ENCODE peak calls at places on chromosomes 13 and 19, in ten cellular contexts. One of them, this sample, is unnamed.

GRCh38 chr13:34151885-34152284 is 333.9 kb downstream of the RFC3 start:
- DNase-seq in activated B cell treated with CpG ODN at 0.5 μM for 24 hours: no peak
- DNase-seq in HFF-Myc: no peak
- DNase-seq in BJ: no peak
- DNase-seq in fibroblast of lung: no peak
- DNase-seq in left ventricle myocardium inferior: no peak
- DNase-seq in astrocyte: no peak
- DNase-seq in neural progenitor cell: peak
- DNase-seq in cardiac muscle cell: no peak
- DNase-seq in stomach: no peak
- DNase-seq in this sample: no peak

GRCh38 chr19:12967907-12968306 is 1.5 kb upstream of the DAND5 start:
- DNase-seq in activated B cell treated with CpG ODN at 0.5 μM for 24 hours: no peak
- DNase-seq in HFF-Myc: no peak
- DNase-seq in BJ: no peak
- DNase-seq in fibroblast of lung: no peak
- DNase-seq in left ventricle myocardium inferior: no peak
- DNase-seq in astrocyte: no peak
- DNase-seq in neural progenitor cell: no peak
- DNase-seq in cardiac muscle cell: no peak
- DNase-seq in stomach: no peak
- DNase-seq in this sample: no peak

GRCh38 chr19:42048992-42049391 is 21.0 kb downstream of the GRIK5 start:
- DNase-seq in activated B cell treated with CpG ODN at 0.5 μM for 24 hours: no peak
- DNase-seq in HFF-Myc: no peak
- DNase-seq in BJ: no peak
- DNase-seq in fibroblast of lung: no peak
- DNase-seq in left ventricle myocardium inferior: no peak
- DNase-seq in astrocyte: no peak
- DNase-seq in neural progenitor cell: no peak
- DNase-seq in cardiac muscle cell: no peak
- DNase-seq in stomach: no peak
- DNase-seq in this sample: no peak

GRCh38 chr19:6501740-6502648 is at the start of gene TUBB4A:
- DNase-seq in activated B cell treated with CpG ODN at 0.5 μM for 24 hours: peak
- DNase-seq in HFF-Myc: no peak
- DNase-seq in BJ: no peak
- DNase-seq in fibroblast of lung: no peak
- DNase-seq in left ventricle myocardium inferior: peak
- DNase-seq in astrocyte: no peak
- DNase-seq in neural progenitor cell: peak
- DNase-seq in cardiac muscle cell: peak
- DNase-seq in stomach: no peak
- DNase-seq in this sample: peak

GRCh38 chr19:8127311-8127710 is 22.1 kb downstream of the FBN3 start:
- DNase-seq in activated B cell treated with CpG ODN at 0.5 μM for 24 hours: no peak
- DNase-seq in HFF-Myc: no peak
- DNase-seq in BJ: no peak
- DNase-seq in fibroblast of lung: no peak
- DNase-seq in left ventricle myocardium inferior: no peak
- DNase-seq in astrocyte: no peak
- DNase-seq in neural progenitor cell: no peak
- DNase-seq in cardiac muscle cell: no peak
- DNase-seq in stomach: no peak
- DNase-seq in this sample: no peak

GRCh38 chr19:9018163-9018875 is 8.1 kb upstream of the MUC16 start:
- DNase-seq in activated B cell treated with CpG ODN at 0.5 μM for 24 hours: no peak
- DNase-seq in HFF-Myc: no peak
- DNase-seq in BJ: no peak
- DNase-seq in fibroblast of lung: no peak
- DNase-seq in left ventricle myocardium inferior: no peak
- DNase-seq in astrocyte: peak
- DNase-seq in neural progenitor cell: no peak
- DNase-seq in cardiac muscle cell: no peak
- DNase-seq in stomach: no peak
- DNase-seq in this sample: no peak

GRCh38 chr19:19444694-19445155 is 39.2 kb downstream of the GATAD2A start:
- DNase-seq in activated B cell treated with CpG ODN at 0.5 μM for 24 hours: no peak
- DNase-seq in HFF-Myc: no peak
- DNase-seq in BJ: no peak
- DNase-seq in fibroblast of lung: no peak
- DNase-seq in left ventricle myocardium inferior: no peak
- DNase-seq in astrocyte: peak
- DNase-seq in neural progenitor cell: no peak
- DNase-seq in cardiac muscle cell: no peak
- DNase-seq in stomach: peak
- DNase-seq in this sample: no peak

GRCh38 chr13:29925457-29925856 is 75.0 kb upstream of the UBL3 start:
- DNase-seq in activated B cell treated with CpG ODN at 0.5 μM for 24 hours: no peak
- DNase-seq in HFF-Myc: no peak
- DNase-seq in BJ: no peak
- DNase-seq in fibroblast of lung: peak
- DNase-seq in left ventricle myocardium inferior: peak
- DNase-seq in astrocyte: peak
- DNase-seq in neural progenitor cell: no peak
- DNase-seq in cardiac muscle cell: peak
- DNase-seq in stomach: peak
- DNase-seq in this sample: no peak

GRCh38 chr13:60441761-60442160 is 44.7 kb downstream of the TDRD3 start:
- DNase-seq in activated B cell treated with CpG ODN at 0.5 μM for 24 hours: no peak
- DNase-seq in HFF-Myc: no peak
- DNase-seq in BJ: no peak
- DNase-seq in fibroblast of lung: no peak
- DNase-seq in left ventricle myocardium inferior: no peak
- DNase-seq in astrocyte: no peak
- DNase-seq in neural progenitor cell: no peak
- DNase-seq in cardiac muscle cell: no peak
- DNase-seq in stomach: no peak
- DNase-seq in this sample: no peak

DNA sequence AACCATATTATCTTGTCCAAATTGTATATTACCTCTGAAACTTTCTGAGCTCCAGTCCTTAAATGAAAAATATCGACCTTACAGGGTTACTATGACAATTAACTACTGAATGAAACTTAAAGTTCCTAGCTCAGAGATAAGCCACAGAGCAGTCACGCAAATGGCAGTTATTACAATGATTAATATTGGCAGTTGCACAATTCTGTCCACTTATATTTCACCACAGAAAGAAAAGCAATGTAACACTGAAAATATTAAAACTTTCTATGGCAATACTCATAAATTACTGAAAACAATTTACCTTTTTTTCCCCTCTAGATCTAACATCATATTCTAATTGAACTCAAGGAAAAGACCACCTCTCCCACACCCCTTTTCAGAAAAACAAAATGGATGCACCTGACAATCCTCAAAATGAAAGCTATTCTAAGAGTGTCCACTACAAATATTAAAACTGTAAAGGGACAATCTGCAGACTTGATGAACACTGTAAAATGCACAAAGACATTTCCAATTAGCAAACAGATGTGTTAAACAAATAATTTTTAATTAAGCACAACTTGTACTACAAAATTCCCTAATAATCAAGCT is 14.6 kb downstream of the LNX2 start:
- DNase-seq in activated B cell treated with CpG ODN at 0.5 μM for 24 hours: no peak
- DNase-seq in HFF-Myc: no peak
- DNase-seq in BJ: no peak
- DNase-seq in fibroblast of lung: peak
- DNase-seq in left ventricle myocardium inferior: no peak
- DNase-seq in astrocyte: peak
- DNase-seq in neural progenitor cell: no peak
- DNase-seq in cardiac muscle cell: no peak
- DNase-seq in stomach: no peak
- DNase-seq in this sample: no peak
- TF ChIP-seq CTCF in activated B cell treated with CpG ODN at 0.5 μM for 24 hours: no peak
- TF ChIP-seq CTCF in HFF-Myc: no peak
- TF ChIP-seq CTCF in BJ: no peak
- TF ChIP-seq CTCF in fibroblast of lung: no peak
- TF ChIP-seq CTCF in left ventricle myocardium inferior: no peak
- TF ChIP-seq CTCF in astrocyte: no peak
- TF ChIP-seq CTCF in neural progenitor cell: no peak
- TF ChIP-seq CTCF in cardiac muscle cell: no peak
- TF ChIP-seq CTCF in stomach: no peak
- TF ChIP-seq CTCF in this sample: no peak

GRCh38 chr19:15257782-15258181 is 25.5 kb upstream of the EPHX3 start:
- DNase-seq in activated B cell treated with CpG ODN at 0.5 μM for 24 hours: no peak
- DNase-seq in HFF-Myc: no peak
- DNase-seq in BJ: no peak
- DNase-seq in fibroblast of lung: no peak
- DNase-seq in left ventricle myocardium inferior: no peak
- DNase-seq in astrocyte: no peak
- DNase-seq in neural progenitor cell: no peak
- DNase-seq in cardiac muscle cell: no peak
- DNase-seq in stomach: no peak
- DNase-seq in this sample: no peak

GRCh38 chr19:15259900-15260299 is 27.7 kb upstream of the EPHX3 start:
- DNase-seq in activated B cell treated with CpG ODN at 0.5 μM for 24 hours: no peak
- DNase-seq in HFF-Myc: no peak
- DNase-seq in BJ: no peak
- DNase-seq in fibroblast of lung: no peak
- DNase-seq in left ventricle myocardium inferior: no peak
- DNase-seq in astrocyte: no peak
- DNase-seq in neural progenitor cell: no peak
- DNase-seq in cardiac muscle cell: no peak
- DNase-seq in stomach: no peak
- DNase-seq in this sample: no peak

GRCh38 chr19:15262011-15262410 is 29.8 kb upstream of the EPHX3 start:
- DNase-seq in activated B cell treated with CpG ODN at 0.5 μM for 24 hours: no peak
- DNase-seq in HFF-Myc: no peak
- DNase-seq in BJ: no peak
- DNase-seq in fibroblast of lung: no peak
- DNase-seq in left ventricle myocardium inferior: no peak
- DNase-seq in astrocyte: no peak
- DNase-seq in neural progenitor cell: no peak
- DNase-seq in cardiac muscle cell: no peak
- DNase-seq in stomach: no peak
- DNase-seq in this sample: no peak

GRCh38 chr19:15263361-15263985 is 31.2 kb upstream of the EPHX3 start:
- DNase-seq in activated B cell treated with CpG ODN at 0.5 μM for 24 hours: no peak
- DNase-seq in HFF-Myc: no peak
- DNase-seq in BJ: no peak
- DNase-seq in fibroblast of lung: no peak
- DNase-seq in left ventricle myocardium inferior: no peak
- DNase-seq in astrocyte: no peak
- DNase-seq in neural progenitor cell: no peak
- DNase-seq in cardiac muscle cell: no peak
- DNase-seq in stomach: no peak
- DNase-seq in this sample: no peak

GRCh38 chr19:15260939-15261338 is 28.7 kb upstream of the EPHX3 start:
- DNase-seq in activated B cell treated with CpG ODN at 0.5 μM for 24 hours: no peak
- DNase-seq in HFF-Myc: no peak
- DNase-seq in BJ: no peak
- DNase-seq in fibroblast of lung: no peak
- DNase-seq in left ventricle myocardium inferior: no peak
- DNase-seq in astrocyte: no peak
- DNase-seq in neural progenitor cell: peak
- DNase-seq in cardiac muscle cell: no peak
- DNase-seq in stomach: no peak
- DNase-seq in this sample: no peak
- TF ChIP-seq CTCF in activated B cell treated with CpG ODN at 0.5 μM for 24 hours: no peak
- TF ChIP-seq CTCF in HFF-Myc: peak
- TF ChIP-seq CTCF in BJ: peak
- TF ChIP-seq CTCF in fibroblast of lung: peak
- TF ChIP-seq CTCF in left ventricle myocardium inferior: peak
- TF ChIP-seq CTCF in astrocyte: no peak
- TF ChIP-seq CTCF in neural progenitor cell: peak
- TF ChIP-seq CTCF in cardiac muscle cell: peak
- TF ChIP-seq CTCF in stomach: no peak
- TF ChIP-seq CTCF in this sample: peak

GRCh38 chr19:1057185-1057857 is 9.6 kb upstream of the ARHGAP45 start:
- DNase-seq in activated B cell treated with CpG ODN at 0.5 μM for 24 hours: no peak
- DNase-seq in HFF-Myc: peak
- DNase-seq in BJ: no peak
- DNase-seq in fibroblast of lung: peak
- DNase-seq in left ventricle myocardium inferior: no peak
- DNase-seq in astrocyte: peak
- DNase-seq in neural progenitor cell: peak
- DNase-seq in cardiac muscle cell: peak
- DNase-seq in stomach: no peak
- DNase-seq in this sample: no peak
- TF ChIP-seq CTCF in activated B cell treated with CpG ODN at 0.5 μM for 24 hours: no peak
- TF ChIP-seq CTCF in HFF-Myc: no peak
- TF ChIP-seq CTCF in BJ: no peak
- TF ChIP-seq CTCF in fibroblast of lung: no peak
- TF ChIP-seq CTCF in left ventricle myocardium inferior: no peak
- TF ChIP-seq CTCF in astrocyte: no peak
- TF ChIP-seq CTCF in neural progenitor cell: no peak
- TF ChIP-seq CTCF in cardiac muscle cell: no peak
- TF ChIP-seq CTCF in stomach: no peak
- TF ChIP-seq CTCF in this sample: no peak

GRCh38 chr19:16021796-16022195 is 54.5 kb upstream of the TPM4 start:
- DNase-seq in activated B cell treated with CpG ODN at 0.5 μM for 24 hours: no peak
- DNase-seq in HFF-Myc: no peak
- DNase-seq in BJ: no peak
- DNase-seq in fibroblast of lung: no peak
- DNase-seq in left ventricle myocardium inferior: no peak
- DNase-seq in astrocyte: no peak
- DNase-seq in neural progenitor cell: no peak
- DNase-seq in cardiac muscle cell: no peak
- DNase-seq in stomach: no peak
- DNase-seq in this sample: no peak

GRCh38 chr19:16024266-16025107 is 51.8 kb upstream of the TPM4 start:
- DNase-seq in activated B cell treated with CpG ODN at 0.5 μM for 24 hours: no peak
- DNase-seq in HFF-Myc: no peak
- DNase-seq in BJ: no peak
- DNase-seq in fibroblast of lung: no peak
- DNase-seq in left ventricle myocardium inferior: no peak
- DNase-seq in astrocyte: no peak
- DNase-seq in neural progenitor cell: no peak
- DNase-seq in cardiac muscle cell: no peak
- DNase-seq in stomach: no peak
- DNase-seq in this sample: no peak

GRCh38 chr19:16022681-16023557 is 53.4 kb upstream of the TPM4 start:
- DNase-seq in activated B cell treated with CpG ODN at 0.5 μM for 24 hours: no peak
- DNase-seq in HFF-Myc: no peak
- DNase-seq in BJ: no peak
- DNase-seq in fibroblast of lung: no peak
- DNase-seq in left ventricle myocardium inferior: no peak
- DNase-seq in astrocyte: no peak
- DNase-seq in neural progenitor cell: no peak
- DNase-seq in cardiac muscle cell: no peak
- DNase-seq in stomach: no peak
- DNase-seq in this sample: no peak

GRCh38 chr19:16022251-16022650 is 54.0 kb upstream of the TPM4 start:
- DNase-seq in activated B cell treated with CpG ODN at 0.5 μM for 24 hours: no peak
- DNase-seq in HFF-Myc: no peak
- DNase-seq in BJ: no peak
- DNase-seq in fibroblast of lung: no peak
- DNase-seq in left ventricle myocardium inferior: no peak
- DNase-seq in astrocyte: no peak
- DNase-seq in neural progenitor cell: no peak
- DNase-seq in cardiac muscle cell: no peak
- DNase-seq in stomach: no peak
- DNase-seq in this sample: no peak

DNA sequence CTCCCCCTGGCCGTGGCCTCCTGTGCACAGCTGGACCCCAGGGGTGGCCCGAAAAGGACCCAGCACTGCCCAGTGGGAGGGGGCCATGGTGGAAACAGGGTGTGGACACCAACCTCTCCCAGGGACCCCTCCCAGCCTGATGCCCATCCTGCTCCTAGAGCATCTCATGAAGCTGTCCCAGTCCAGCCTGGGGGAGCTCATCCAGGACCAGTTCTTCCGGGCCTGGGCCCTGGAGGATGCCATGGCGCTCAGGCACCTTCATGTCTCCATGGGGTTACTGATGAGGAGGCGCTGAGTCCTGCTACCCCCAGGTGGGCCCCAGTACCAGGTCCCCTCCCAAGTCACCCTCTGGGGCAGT is 52.8 kb upstream of the TPM4 start:
- DNase-seq in activated B cell treated with CpG ODN at 0.5 μM for 24 hours: no peak
- DNase-seq in HFF-Myc: no peak
- DNase-seq in BJ: no peak
- DNase-seq in fibroblast of lung: no peak
- DNase-seq in left ventricle myocardium inferior: no peak
- DNase-seq in astrocyte: no peak
- DNase-seq in neural progenitor cell: no peak
- DNase-seq in cardiac muscle cell: no peak
- DNase-seq in stomach: no peak
- DNase-seq in this sample: no peak
- TF ChIP-seq CTCF in activated B cell treated with CpG ODN at 0.5 μM for 24 hours: no peak
- TF ChIP-seq CTCF in HFF-Myc: no peak
- TF ChIP-seq CTCF in BJ: no peak
- TF ChIP-seq CTCF in fibroblast of lung: no peak
- TF ChIP-seq CTCF in left ventricle myocardium inferior: no peak
- TF ChIP-seq CTCF in astrocyte: no peak
- TF ChIP-seq CTCF in neural progenitor cell: no peak
- TF ChIP-seq CTCF in cardiac muscle cell: no peak
- TF ChIP-seq CTCF in stomach: no peak
- TF ChIP-seq CTCF in this sample: no peak